ENCODE peak calls at places on chromosomes 13 and 19, in five cellular contexts. H is stimulated activated CD8-positive, alpha-beta memory T cell treated with anti-CD3 and anti-CD28 coated beads, Interleukin-7, amount 100 ng/mL, for 1 hour; Z is myocyte; M is CD4-positive, CD25-positive, alpha-beta regulatory T cell; W is mucosa of descending colon. Y is an unnamed sample.
A peak's percentile ranks its signal among the peaks of the same experiment; 100 is the strongest.

GRCh38 chr13:114007566-114007965 is 33.7 kb upstream of the C13orf46 start:
- DNase-seq in H (no peak), Z (no peak), M (no peak), W (no peak), Y (no peak)

GRCh38 chr13:98482476-98483444 is 94.1 kb downstream of the STK24 start:
- DNase-seq in H (no peak), Z (peak; percentile 96), M (no peak), W (peak; percentile 60), Y (peak; percentile 94)

GRCh38 chr19:45591004-45591637 is 6.5 kb upstream of the OPA3 start:
- DNase-seq in H (no peak), Z (no peak), M (no peak), W (peak; percentile 79), Y (no peak)

GRCh38 chr13:30371649-30372265 is 50.5 kb upstream of the UBE2L5 start:
- DNase-seq in H (peak; percentile 30), Z (no peak), M (peak; percentile 38), W (peak; percentile 75), Y (peak; percentile 60)

GRCh38 chr13:110524484-110525254 is 36.9 kb downstream of the RAB20 start:
- DNase-seq in H (no peak), Z (peak; percentile 77), M (no peak), W (peak; percentile 88), Y (peak; percentile 93)

GRCh38 chr13:111248822-111249221 is 71.6 kb upstream of the TEX29 start:
- DNase-seq in H (no peak), Z (peak; percentile 33), M (no peak), W (no peak), Y (peak; percentile 67)

GRCh38 chr19:13790354-13790753 is 4.9 kb upstream of the ZSWIM4 start:
- DNase-seq in H (no peak), Z (no peak), M (no peak), W (no peak), Y (no peak)

GRCh38 chr19:49590971-49591730 is at the start of gene PRR12:
- DNase-seq in H (peak; percentile 30), Z (peak; percentile 67), M (peak; percentile 75), W (peak; percentile 65), Y (peak; percentile 68)

GRCh38 chr19:47111682-47112165 is 1.9 kb downstream of the ZC3H4 start:
- DNase-seq in H (no peak), Z (no peak), M (no peak), W (no peak), Y (no peak)

GRCh38 chr13:42487221-42487620 is 86.7 kb upstream of the TNFSF11 start:
- DNase-seq in H (no peak), Z (no peak), M (no peak), W (no peak), Y (no peak)

Y was measured in left lobe of liver.